ENCODE peak calls at places on chromosomes 5 and 9, in six cellular contexts. A is stomach, V is thyroid gland, E is HCT116, U is tibial nerve, Y is A549. G is an unnamed sample.

GRCh38 chr9:130036099-130036498 is 6.9 kb downstream of the FNBP1 start:
- DNase-seq in A (no peak), V (no peak), E (no peak), U (no peak), Y (no peak), G (no peak)

GRCh38 chr9:95780751-95781150 is 94.7 kb upstream of the ERCC6L2 start:
- DNase-seq in A (no peak), V (no peak), E (no peak), U (no peak), Y (no peak), G (no peak)

GRCh38 chr9:105191508-105192118 is 52.8 kb upstream of the SLC44A1 start:
- DNase-seq in A (no peak), V (no peak), E (no peak), U (no peak), Y (peak), G (peak)

GRCh38 chr9:114006931-114007691 is 71.0 kb downstream of the AMBP start:
- DNase-seq in A (peak), V (no peak), E (no peak), U (no peak), Y (no peak), G (peak)

GRCh38 chr5:16457853-16458252 is 7.7 kb downstream of the ZNF622 start:
- DNase-seq in A (no peak), V (no peak), E (no peak), U (no peak), Y (no peak), G (no peak)

GRCh38 chr5:93884254-93884653 is 142.9 kb upstream of the POU5F2 start:
- DNase-seq in A (no peak), V (no peak), E (no peak), U (no peak), Y (no peak), G (no peak)

GRCh38 chr5:14270212-14270702 is 127.1 kb downstream of the TRIO start:
- DNase-seq in A (no peak), V (peak), E (peak), U (no peak), Y (peak), G (peak)

GRCh38 chr5:44835693-44836092 is 26.9 kb downstream of the MRPS30 start:
- DNase-seq in A (no peak), V (no peak), E (no peak), U (no peak), Y (no peak), G (no peak)

DNA sequence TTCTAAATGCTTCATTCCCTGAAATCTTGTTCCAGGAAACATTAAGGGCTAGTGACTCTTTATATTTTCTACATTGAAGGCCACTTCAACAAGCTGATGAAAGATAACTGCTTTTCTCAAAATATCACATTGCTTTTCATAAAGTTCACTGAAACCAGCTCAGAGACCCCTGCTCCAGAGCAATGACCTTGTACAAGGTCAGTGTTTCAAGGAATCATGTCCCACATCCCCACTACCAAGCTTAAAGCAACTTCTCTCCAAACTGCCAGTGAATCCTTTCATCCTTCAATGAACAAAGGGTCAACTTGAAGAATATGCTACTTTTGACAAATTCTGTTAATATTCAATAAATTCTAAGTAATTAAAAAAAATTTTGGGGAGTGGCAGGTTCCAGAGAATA is 12.0 kb upstream of the SPATA24 start:
- DNase-seq in A (no peak), V (no peak), E (no peak), U (no peak), Y (no peak), G (no peak)
- H3K27ac ChIP-seq in A (no peak), V (peak), E (no peak), U (peak), Y (no peak), G (peak)

GRCh38 chr5:43007246-43007910 is 32.7 kb downstream of the ANXA2R start:
- DNase-seq in A (peak), V (peak), E (no peak), U (peak), Y (peak), G (peak)
- TF ChIP-seq POLR2A in A (no peak), V (no peak), E (no peak), U (peak), Y (peak), G (no peak)

GRCh38 chr5:142327111-142327842 is 2.5 kb upstream of the SPRY4 start:
- DNase-seq in A (no peak), V (no peak), E (no peak), U (no peak), Y (no peak), G (no peak)
- H3K27ac ChIP-seq in A (peak), V (peak), E (peak), U (peak), Y (peak), G (no peak)

DNA sequence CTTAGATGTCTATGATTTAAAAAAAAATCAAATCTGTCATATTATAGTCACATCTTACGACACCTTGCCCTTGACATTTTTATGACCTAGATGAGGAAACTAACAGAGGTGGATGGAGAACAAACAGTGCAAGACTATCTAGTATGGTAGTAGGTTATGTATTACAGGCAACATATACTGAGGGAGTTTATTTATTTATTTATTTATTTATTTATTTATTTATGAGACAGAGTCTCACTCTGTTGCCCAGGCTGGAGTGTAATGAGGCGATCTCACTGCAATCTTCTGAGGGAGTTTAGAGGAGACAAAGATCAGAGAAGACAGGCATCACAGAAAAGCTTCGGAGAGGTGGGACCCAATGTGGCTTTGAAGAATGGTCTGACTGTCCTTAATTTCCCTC is 4.5 kb upstream of the PBX3 start:
- DNase-seq in A (no peak), V (no peak), E (no peak), U (no peak), Y (no peak), G (no peak)
- TF ChIP-seq POLR2A in A (no peak), V (no peak), E (no peak), U (no peak), Y (no peak), G (no peak)

GRCh38 chr9:137757613-137758029 is 120.0 kb upstream of the CACNA1B start:
- DNase-seq in A (no peak), V (no peak), E (peak), U (no peak), Y (no peak), G (no peak)
- H3K27ac ChIP-seq in A (no peak), V (no peak), E (peak), U (no peak), Y (no peak), G (no peak)

GRCh38 chr5:146446861-146447733 is at the start of gene TCERG1:
- DNase-seq in A (peak), V (peak), E (peak), U (peak), Y (peak), G (peak)
- TF ChIP-seq POLR2A in A (no peak), V (peak), E (peak), U (peak), Y (peak), G (peak)

GRCh38 chr5:132826424-132827082 is 3.9 kb downstream of the SHROOM1 start:
- DNase-seq in A (no peak), V (no peak), E (no peak), U (no peak), Y (no peak), G (no peak)
- H3K27ac ChIP-seq in A (no peak), V (no peak), E (no peak), U (peak), Y (no peak), G (peak)

DNA sequence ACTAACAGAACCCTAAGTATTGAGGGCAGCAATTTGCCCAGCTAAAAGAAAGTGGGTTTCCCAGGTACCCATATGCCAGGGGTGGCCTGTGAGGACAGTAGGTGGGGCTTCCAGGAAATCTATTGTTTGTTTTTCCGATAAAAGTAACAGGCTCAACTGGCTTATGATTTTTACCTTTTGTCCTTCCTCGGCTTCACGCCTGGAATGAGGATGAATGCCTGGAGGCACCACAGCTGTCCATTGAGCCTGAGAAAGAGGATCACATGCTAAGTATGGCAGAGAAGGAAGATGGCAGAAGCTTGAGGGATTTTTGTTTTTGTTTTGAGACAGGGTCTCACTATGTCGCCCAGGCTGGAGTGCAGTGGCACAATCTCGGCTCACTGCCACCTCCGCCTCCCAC is 84.1 kb downstream of the KLF4 start:
- DNase-seq in A (no peak), V (no peak), E (no peak), U (no peak), Y (no peak), G (no peak)
- TF ChIP-seq POLR2A in A (no peak), V (no peak), E (no peak), U (no peak), Y (no peak), G (no peak)

GRCh38 chr5:115455241-115455640 is 89.3 kb downstream of the FEM1C start:
- DNase-seq in A (no peak), V (no peak), E (no peak), U (no peak), Y (no peak), G (no peak)
- H3K27ac ChIP-seq in A (peak), V (no peak), E (no peak), U (peak), Y (no peak), G (no peak)

GRCh38 chr5:179618923-179619554 is 4.4 kb downstream of the HNRNPH1 start:
- DNase-seq in A (no peak), V (no peak), E (no peak), U (no peak), Y (no peak), G (no peak)
- TF ChIP-seq POLR2A in A (no peak), V (no peak), E (no peak), U (no peak), Y (no peak), G (no peak)